ENCODE peak calls at places on chromosome 22, in seven cellular contexts. One of them, this sample, is unnamed.

GRCh38 chr22:24200616-24201212 is 19.4 kb downstream of the SUSD2 start:
- DNase-seq in AG04450: no peak
- DNase-seq in stromal cell of bone marrow: no peak
- DNase-seq in stimulated activated CD4-positive, alpha-beta T cell treated with anti-CD3 and anti-CD28 coated beads, Interleukin-1b, Interleukin-23, amount 100 ng/mL, for 24 hours: no peak
- DNase-seq in NCI-H510A treated with DMSO at 0.1 percent for 48 hours: no peak
- DNase-seq in ureter: no peak
- DNase-seq in WTC11: no peak
- DNase-seq in this sample: no peak

GRCh38 chr22:49026476-49027121 is 801.1 kb downstream of the BRD1 start:
- DNase-seq in stimulated activated CD4-positive, alpha-beta T cell treated with anti-CD3 and anti-CD28 coated beads, Interleukin-1b, Interleukin-23, amount 100 ng/mL, for 24 hours: no peak
- DNase-seq in ureter: no peak
- DNase-seq in stromal cell of bone marrow: no peak
- DNase-seq in WTC11: peak
- DNase-seq in AG04450: no peak
- DNase-seq in NCI-H510A treated with DMSO at 0.1 percent for 48 hours: peak
- DNase-seq in this sample: peak

GRCh38 chr22:38276161-38276560 is 3.4 kb upstream of the TMEM184B start:
- DNase-seq in NCI-H510A treated with DMSO at 0.1 percent for 48 hours: no peak
- DNase-seq in stromal cell of bone marrow: no peak
- DNase-seq in AG04450: no peak
- DNase-seq in ureter: no peak
- DNase-seq in stimulated activated CD4-positive, alpha-beta T cell treated with anti-CD3 and anti-CD28 coated beads, Interleukin-1b, Interleukin-23, amount 100 ng/mL, for 24 hours: no peak
- DNase-seq in WTC11: no peak
- DNase-seq in this sample: no peak

GRCh38 chr22:49855491-49855911 is 1.9 kb downstream of the ZBED4 start:
- DNase-seq in NCI-H510A treated with DMSO at 0.1 percent for 48 hours: peak
- DNase-seq in stromal cell of bone marrow: no peak
- DNase-seq in stimulated activated CD4-positive, alpha-beta T cell treated with anti-CD3 and anti-CD28 coated beads, Interleukin-1b, Interleukin-23, amount 100 ng/mL, for 24 hours: no peak
- DNase-seq in AG04450: no peak
- DNase-seq in ureter: no peak
- DNase-seq in WTC11: no peak
- DNase-seq in this sample: no peak

GRCh38 chr22:35758394-35758793 is 40.7 kb downstream of the APOL5 start:
- DNase-seq in NCI-H510A treated with DMSO at 0.1 percent for 48 hours: no peak
- DNase-seq in stimulated activated CD4-positive, alpha-beta T cell treated with anti-CD3 and anti-CD28 coated beads, Interleukin-1b, Interleukin-23, amount 100 ng/mL, for 24 hours: no peak
- DNase-seq in ureter: no peak
- DNase-seq in WTC11: no peak
- DNase-seq in stromal cell of bone marrow: no peak
- DNase-seq in AG04450: no peak
- DNase-seq in this sample: no peak

GRCh38 chr22:16810188-16810802 is 14.9 kb downstream of the XKR3 start:
- DNase-seq in NCI-H510A treated with DMSO at 0.1 percent for 48 hours: no peak
- DNase-seq in WTC11: no peak
- DNase-seq in ureter: no peak
- DNase-seq in AG04450: no peak
- DNase-seq in stimulated activated CD4-positive, alpha-beta T cell treated with anti-CD3 and anti-CD28 coated beads, Interleukin-1b, Interleukin-23, amount 100 ng/mL, for 24 hours: no peak
- DNase-seq in stromal cell of bone marrow: no peak
- DNase-seq in this sample: no peak

GRCh38 chr22:30610299-30610698 is 3.3 kb downstream of the TCN2 start:
- DNase-seq in WTC11: no peak
- DNase-seq in stromal cell of bone marrow: no peak
- DNase-seq in AG04450: no peak
- DNase-seq in stimulated activated CD4-positive, alpha-beta T cell treated with anti-CD3 and anti-CD28 coated beads, Interleukin-1b, Interleukin-23, amount 100 ng/mL, for 24 hours: no peak
- DNase-seq in NCI-H510A treated with DMSO at 0.1 percent for 48 hours: no peak
- DNase-seq in ureter: no peak
- DNase-seq in this sample: no peak

GRCh38 chr22:50012201-50013181 is at the start of gene IL17REL:
- DNase-seq in ureter: no peak
- DNase-seq in stromal cell of bone marrow: peak
- DNase-seq in stimulated activated CD4-positive, alpha-beta T cell treated with anti-CD3 and anti-CD28 coated beads, Interleukin-1b, Interleukin-23, amount 100 ng/mL, for 24 hours: no peak
- DNase-seq in WTC11: no peak
- DNase-seq in NCI-H510A treated with DMSO at 0.1 percent for 48 hours: peak
- DNase-seq in AG04450: no peak
- DNase-seq in this sample: no peak

GRCh38 chr22:47408409-47408808 is 646.0 kb downstream of the TBC1D22A start:
- DNase-seq in stimulated activated CD4-positive, alpha-beta T cell treated with anti-CD3 and anti-CD28 coated beads, Interleukin-1b, Interleukin-23, amount 100 ng/mL, for 24 hours: no peak
- DNase-seq in AG04450: no peak
- DNase-seq in ureter: no peak
- DNase-seq in WTC11: peak
- DNase-seq in stromal cell of bone marrow: no peak
- DNase-seq in NCI-H510A treated with DMSO at 0.1 percent for 48 hours: no peak
- DNase-seq in this sample: no peak

GRCh38 chr22:39214383-39215069 is 30.3 kb downstream of the PDGFB start:
- DNase-seq in AG04450: no peak
- DNase-seq in NCI-H510A treated with DMSO at 0.1 percent for 48 hours: peak
- DNase-seq in ureter: no peak
- DNase-seq in stromal cell of bone marrow: no peak
- DNase-seq in WTC11: peak
- DNase-seq in stimulated activated CD4-positive, alpha-beta T cell treated with anti-CD3 and anti-CD28 coated beads, Interleukin-1b, Interleukin-23, amount 100 ng/mL, for 24 hours: no peak
- DNase-seq in this sample: no peak

GRCh38 chr22:26445577-26446275 is 16.7 kb downstream of the ASPHD2 start:
- DNase-seq in stromal cell of bone marrow: no peak
- DNase-seq in ureter: no peak
- DNase-seq in NCI-H510A treated with DMSO at 0.1 percent for 48 hours: peak
- DNase-seq in AG04450: no peak
- DNase-seq in WTC11: no peak
- DNase-seq in stimulated activated CD4-positive, alpha-beta T cell treated with anti-CD3 and anti-CD28 coated beads, Interleukin-1b, Interleukin-23, amount 100 ng/mL, for 24 hours: no peak
- DNase-seq in this sample: no peak

GRCh38 chr22:43510226-43511070 is 98.6 kb downstream of the MPPED1 start:
- DNase-seq in stromal cell of bone marrow: no peak
- DNase-seq in WTC11: no peak
- DNase-seq in stimulated activated CD4-positive, alpha-beta T cell treated with anti-CD3 and anti-CD28 coated beads, Interleukin-1b, Interleukin-23, amount 100 ng/mL, for 24 hours: no peak
- DNase-seq in NCI-H510A treated with DMSO at 0.1 percent for 48 hours: no peak
- DNase-seq in AG04450: no peak
- DNase-seq in ureter: no peak
- DNase-seq in this sample: no peak

GRCh38 chr22:43441751-43442150 is 29.9 kb downstream of the MPPED1 start:
- DNase-seq in NCI-H510A treated with DMSO at 0.1 percent for 48 hours: no peak
- DNase-seq in ureter: no peak
- DNase-seq in stimulated activated CD4-positive, alpha-beta T cell treated with anti-CD3 and anti-CD28 coated beads, Interleukin-1b, Interleukin-23, amount 100 ng/mL, for 24 hours: no peak
- DNase-seq in WTC11: no peak
- DNase-seq in stromal cell of bone marrow: no peak
- DNase-seq in AG04450: no peak
- DNase-seq in this sample: no peak

GRCh38 chr22:49779853-49780271 is 47.8 kb downstream of the BRD1 start:
- DNase-seq in stromal cell of bone marrow: no peak
- DNase-seq in ureter: no peak
- DNase-seq in stimulated activated CD4-positive, alpha-beta T cell treated with anti-CD3 and anti-CD28 coated beads, Interleukin-1b, Interleukin-23, amount 100 ng/mL, for 24 hours: no peak
- DNase-seq in NCI-H510A treated with DMSO at 0.1 percent for 48 hours: no peak
- DNase-seq in WTC11: no peak
- DNase-seq in AG04450: no peak
- DNase-seq in this sample: no peak

GRCh38 chr22:21624120-21624879 is 5.5 kb downstream of the YDJC start:
- DNase-seq in WTC11: peak
- DNase-seq in stimulated activated CD4-positive, alpha-beta T cell treated with anti-CD3 and anti-CD28 coated beads, Interleukin-1b, Interleukin-23, amount 100 ng/mL, for 24 hours: no peak
- DNase-seq in ureter: no peak
- DNase-seq in AG04450: no peak
- DNase-seq in NCI-H510A treated with DMSO at 0.1 percent for 48 hours: no peak
- DNase-seq in stromal cell of bone marrow: peak
- DNase-seq in this sample: no peak

GRCh38 chr22:39738746-39739145 is 154.8 kb downstream of the ENTHD1 start:
- DNase-seq in stromal cell of bone marrow: peak
- DNase-seq in NCI-H510A treated with DMSO at 0.1 percent for 48 hours: no peak
- DNase-seq in WTC11: no peak
- DNase-seq in ureter: no peak
- DNase-seq in stimulated activated CD4-positive, alpha-beta T cell treated with anti-CD3 and anti-CD28 coated beads, Interleukin-1b, Interleukin-23, amount 100 ng/mL, for 24 hours: no peak
- DNase-seq in AG04450: peak
- DNase-seq in this sample: no peak

GRCh38 chr22:46983046-46983445 is 220.6 kb downstream of the TBC1D22A start:
- DNase-seq in AG04450: no peak
- DNase-seq in stimulated activated CD4-positive, alpha-beta T cell treated with anti-CD3 and anti-CD28 coated beads, Interleukin-1b, Interleukin-23, amount 100 ng/mL, for 24 hours: no peak
- DNase-seq in NCI-H510A treated with DMSO at 0.1 percent for 48 hours: no peak
- DNase-seq in ureter: no peak
- DNase-seq in stromal cell of bone marrow: no peak
- DNase-seq in WTC11: no peak
- DNase-seq in this sample: no peak

GRCh38 chr22:21974058-21974649 is 8.4 kb downstream of the TOP3B start:
- DNase-seq in NCI-H510A treated with DMSO at 0.1 percent for 48 hours: no peak
- DNase-seq in stromal cell of bone marrow: no peak
- DNase-seq in AG04450: no peak
- DNase-seq in ureter: no peak
- DNase-seq in WTC11: no peak
- DNase-seq in stimulated activated CD4-positive, alpha-beta T cell treated with anti-CD3 and anti-CD28 coated beads, Interleukin-1b, Interleukin-23, amount 100 ng/mL, for 24 hours: no peak
- DNase-seq in this sample: no peak

GRCh38 chr22:33579448-33580093 is 340.7 kb downstream of the LARGE1 start:
- DNase-seq in WTC11: peak
- DNase-seq in stromal cell of bone marrow: peak
- DNase-seq in ureter: peak
- DNase-seq in stimulated activated CD4-positive, alpha-beta T cell treated with anti-CD3 and anti-CD28 coated beads, Interleukin-1b, Interleukin-23, amount 100 ng/mL, for 24 hours: peak
- DNase-seq in AG04450: no peak
- DNase-seq in NCI-H510A treated with DMSO at 0.1 percent for 48 hours: peak
- DNase-seq in this sample: peak

GRCh38 chr22:30245985-30246901 is at the start of gene LIF:
- DNase-seq in stromal cell of bone marrow: peak
- DNase-seq in AG04450: peak
- DNase-seq in ureter: no peak
- DNase-seq in NCI-H510A treated with DMSO at 0.1 percent for 48 hours: peak
- DNase-seq in WTC11: peak
- DNase-seq in stimulated activated CD4-positive, alpha-beta T cell treated with anti-CD3 and anti-CD28 coated beads, Interleukin-1b, Interleukin-23, amount 100 ng/mL, for 24 hours: peak
- DNase-seq in this sample: no peak

GRCh38 chr22:27220349-27220748 is 563.0 kb downstream of the MIAT start:
- DNase-seq in stimulated activated CD4-positive, alpha-beta T cell treated with anti-CD3 and anti-CD28 coated beads, Interleukin-1b, Interleukin-23, amount 100 ng/mL, for 24 hours: no peak
- DNase-seq in ureter: no peak
- DNase-seq in NCI-H510A treated with DMSO at 0.1 percent for 48 hours: no peak
- DNase-seq in WTC11: no peak
- DNase-seq in stromal cell of bone marrow: peak
- DNase-seq in AG04450: peak
- DNase-seq in this sample: no peak

GRCh38 chr22:39997939-39998726 is 3.4 kb downstream of the FAM83F start:
- DNase-seq in WTC11: peak
- DNase-seq in stimulated activated CD4-positive, alpha-beta T cell treated with anti-CD3 and anti-CD28 coated beads, Interleukin-1b, Interleukin-23, amount 100 ng/mL, for 24 hours: no peak
- DNase-seq in NCI-H510A treated with DMSO at 0.1 percent for 48 hours: peak
- DNase-seq in AG04450: no peak
- DNase-seq in stromal cell of bone marrow: no peak
- DNase-seq in ureter: no peak
- DNase-seq in this sample: peak

GRCh38 chr22:44245867-44246266 is 65.1 kb downstream of the PARVG start:
- DNase-seq in AG04450: no peak
- DNase-seq in WTC11: no peak
- DNase-seq in NCI-H510A treated with DMSO at 0.1 percent for 48 hours: no peak
- DNase-seq in ureter: no peak
- DNase-seq in stimulated activated CD4-positive, alpha-beta T cell treated with anti-CD3 and anti-CD28 coated beads, Interleukin-1b, Interleukin-23, amount 100 ng/mL, for 24 hours: no peak
- DNase-seq in stromal cell of bone marrow: no peak
- DNase-seq in this sample: no peak

GRCh38 chr22:23159287-23159622 is 14.0 kb downstream of the RAB36 start:
- DNase-seq in stimulated activated CD4-positive, alpha-beta T cell treated with anti-CD3 and anti-CD28 coated beads, Interleukin-1b, Interleukin-23, amount 100 ng/mL, for 24 hours: no peak
- DNase-seq in ureter: no peak
- DNase-seq in stromal cell of bone marrow: no peak
- DNase-seq in NCI-H510A treated with DMSO at 0.1 percent for 48 hours: no peak
- DNase-seq in AG04450: no peak
- DNase-seq in WTC11: no peak
- DNase-seq in this sample: no peak

GRCh38 chr22:46337870-46338269 is 2.4 kb downstream of the TRMU start:
- DNase-seq in WTC11: no peak
- DNase-seq in NCI-H510A treated with DMSO at 0.1 percent for 48 hours: no peak
- DNase-seq in stromal cell of bone marrow: no peak
- DNase-seq in ureter: no peak
- DNase-seq in stimulated activated CD4-positive, alpha-beta T cell treated with anti-CD3 and anti-CD28 coated beads, Interleukin-1b, Interleukin-23, amount 100 ng/mL, for 24 hours: no peak
- DNase-seq in AG04450: no peak
- DNase-seq in this sample: no peak

GRCh38 chr22:30806391-30806861 is 111.8 kb downstream of the OSBP2 start:
- DNase-seq in ureter: no peak
- DNase-seq in stimulated activated CD4-positive, alpha-beta T cell treated with anti-CD3 and anti-CD28 coated beads, Interleukin-1b, Interleukin-23, amount 100 ng/mL, for 24 hours: no peak
- DNase-seq in stromal cell of bone marrow: no peak
- DNase-seq in WTC11: peak
- DNase-seq in AG04450: no peak
- DNase-seq in NCI-H510A treated with DMSO at 0.1 percent for 48 hours: peak
- DNase-seq in this sample: peak

GRCh38 chr22:27581688-27582087 is 219.9 kb downstream of the MN1 start:
- DNase-seq in ureter: peak
- DNase-seq in stimulated activated CD4-positive, alpha-beta T cell treated with anti-CD3 and anti-CD28 coated beads, Interleukin-1b, Interleukin-23, amount 100 ng/mL, for 24 hours: no peak
- DNase-seq in WTC11: no peak
- DNase-seq in NCI-H510A treated with DMSO at 0.1 percent for 48 hours: no peak
- DNase-seq in AG04450: peak
- DNase-seq in stromal cell of bone marrow: peak
- DNase-seq in this sample: no peak

GRCh38 chr22:19848298-19849224 is 6.1 kb downstream of the GNB1L start:
- DNase-seq in stromal cell of bone marrow: no peak
- DNase-seq in NCI-H510A treated with DMSO at 0.1 percent for 48 hours: peak
- DNase-seq in AG04450: no peak
- DNase-seq in stimulated activated CD4-positive, alpha-beta T cell treated with anti-CD3 and anti-CD28 coated beads, Interleukin-1b, Interleukin-23, amount 100 ng/mL, for 24 hours: no peak
- DNase-seq in ureter: no peak
- DNase-seq in WTC11: no peak
- DNase-seq in this sample: no peak

GRCh38 chr22:42805998-42806481 is 51.0 kb downstream of the ARFGAP3 start:
- DNase-seq in AG04450: no peak
- DNase-seq in ureter: peak
- DNase-seq in WTC11: no peak
- DNase-seq in NCI-H510A treated with DMSO at 0.1 percent for 48 hours: no peak
- DNase-seq in stimulated activated CD4-positive, alpha-beta T cell treated with anti-CD3 and anti-CD28 coated beads, Interleukin-1b, Interleukin-23, amount 100 ng/mL, for 24 hours: no peak
- DNase-seq in stromal cell of bone marrow: no peak
- DNase-seq in this sample: no peak

GRCh38 chr22:41885576-41885975 is 29.3 kb downstream of the SHISA8 start:
- DNase-seq in NCI-H510A treated with DMSO at 0.1 percent for 48 hours: no peak
- DNase-seq in ureter: no peak
- DNase-seq in stimulated activated CD4-positive, alpha-beta T cell treated with anti-CD3 and anti-CD28 coated beads, Interleukin-1b, Interleukin-23, amount 100 ng/mL, for 24 hours: no peak
- DNase-seq in AG04450: no peak
- DNase-seq in stromal cell of bone marrow: no peak
- DNase-seq in WTC11: no peak
- DNase-seq in this sample: no peak